ENCODE peak calls at places on chromosomes 7 and 10, in four cellular contexts. G is GM23248, W is tibial artery, A is A549. H is an unnamed sample. For H3K4me1, the result is how much of the 10 kb centered on the place peaks cover.

GRCh38 chr10:49562893-49563292 is 24.0 kb upstream of the ERCC6 start:
- DNase-seq in G (peak), W (no peak), A (no peak), H (no peak)

GRCh38 chr7:51255536-51256243 is 60.9 kb downstream of the COBL start:
- DNase-seq in G (peak), W (no peak), A (no peak), H (no peak)

GRCh38 chr7:144784943-144785342 is 50.9 kb downstream of the TPK1 start:
- DNase-seq in G (peak), W (peak), A (no peak), H (no peak)

GRCh38 chr7:131042269-131043160 is 285.2 kb upstream of the MKLN1 start:
- DNase-seq in G (peak), W (no peak), A (no peak), H (no peak)

GRCh38 chr7:82975811-82976468 is 186.7 kb downstream of the PCLO start:
- DNase-seq in G (no peak), W (no peak), A (no peak), H (no peak)

GRCh38 chr7:73734619-73735525 is 3.7 kb downstream of the ABHD11 start:
- DNase-seq in G (peak), W (peak), A (peak), H (peak)

GRCh38 chr10:97685395-97685958 is 1.6 kb downstream of the AVPI1 start:
- DNase-seq in G (peak), W (no peak), A (peak), H (no peak)

GRCh38 chr7:12518920-12519681 is 51.4 kb upstream of the SCIN start:
- DNase-seq in G (peak), W (no peak), A (peak), H (no peak)

GRCh38 chr7:30252885-30253795 is 31.3 kb upstream of the ZNRF2 start:
- DNase-seq in G (peak), W (peak), A (no peak), H (no peak)

GRCh38 chr10:128087146-128087883 is 38.9 kb downstream of the MKI67 start:
- DNase-seq in G (no peak), W (no peak), A (no peak), H (no peak)

GRCh38 chr10:78914502-78915330 is 154.1 kb upstream of the ZMIZ1 start:
- DNase-seq in G (peak), W (no peak), A (no peak), H (peak)

GRCh38 chr7:122143376-122143750 is 686 bp downstream of the AASS start:
- DNase-seq in G (peak), W (peak), A (no peak), H (peak)

GRCh38 chr10:112799038-112799437 is 151.0 kb upstream of the TCF7L2 start:
- DNase-seq in G (no peak), W (no peak), A (no peak), H (no peak)

GRCh38 chr10:30751678-30752331 is 122.3 kb upstream of the LYZL2 start:
- DNase-seq in G (peak), W (peak), A (peak), H (no peak)

GRCh38 chr10:110081914-110082313 is 74.1 kb downstream of the ADD3 start:
- DNase-seq in G (peak), W (peak), A (peak), H (no peak)

GRCh38 chr10:110522365-110522988 is 24.8 kb downstream of the DUSP5 start:
- DNase-seq in G (peak), W (no peak), A (no peak), H (no peak)

GRCh38 chr7:44767134-44767911 is 18.7 kb downstream of the ZMIZ2 start:
- DNase-seq in G (no peak), W (no peak), A (no peak), H (no peak)

GRCh38 chr7:53661645-53662217 is 626.3 kb downstream of the POM121L12 start:
- DNase-seq in G (no peak), W (no peak), A (no peak), H (no peak)

GRCh38 chr10:71476249-71477011 is 79.7 kb downstream of the CDH23 start:
- DNase-seq in G (no peak), W (no peak), A (no peak), H (peak)

GRCh38 chr10:14553434-14553833 is 221.3 kb downstream of the FAM107B start:
- DNase-seq in G (peak), W (no peak), A (no peak), H (no peak)

GRCh38 chr7:42015413-42015698 is 221.7 kb downstream of the GLI3 start:
- DNase-seq in G (peak), W (no peak), A (no peak), H (peak)

GRCh38 chr7:74398426-74398825 is 55.3 kb upstream of the GTF2IRD1 start:
- DNase-seq in G (no peak), W (peak), A (no peak), H (no peak)

GRCh38 chr7:50307368-50308012 is 3.0 kb downstream of the IKZF1 start:
- DNase-seq in G (no peak), W (no peak), A (no peak), H (no peak)

GRCh38 chr7:107111196-107111595 is 57.6 kb upstream of the HBP1 start:
- DNase-seq in G (no peak), W (no peak), A (no peak), H (no peak)

GRCh38 chr10:4315529-4315928 is 510.5 kb upstream of the AKR1E2 start:
- DNase-seq in G (peak), W (peak), A (no peak), H (no peak)

GRCh38 chr10:112208981-112209380 is 25.4 kb upstream of the GPAM start:
- DNase-seq in G (peak), W (no peak), A (no peak), H (no peak)

GRCh38 chr10:36114913-36115312 is 472.8 kb upstream of the FZD8 start:
- DNase-seq in G (peak), W (no peak), A (no peak), H (no peak)

GRCh38 chr10:986881-987634 is 1.2 kb upstream of the GTPBP4 start:
- DNase-seq in G (peak), W (no peak), A (no peak), H (no peak)

GRCh38 chr10:37812290-37812689 is 45.1 kb downstream of the ZNF248 start:
- DNase-seq in G (no peak), W (no peak), A (no peak), H (no peak)

GRCh38 chr7:2208712-2209111 is 24.0 kb downstream of the MAD1L1 start:
- DNase-seq in G (no peak), W (no peak), A (no peak), H (no peak)

GRCh38 chr7:43491984-43492383 is 90.9 kb upstream of the STK17A start:
- DNase-seq in G (peak), W (no peak), A (no peak), H (no peak)

GRCh38 chr7:112510032-112510742 is 29.4 kb downstream of the LSMEM1 start:
- DNase-seq in G (peak), W (no peak), A (no peak), H (no peak)

GRCh38 chr10:112227331-112227961 is 43.9 kb upstream of the GPAM start:
- DNase-seq in G (peak), W (no peak), A (no peak), H (no peak)

DNA sequence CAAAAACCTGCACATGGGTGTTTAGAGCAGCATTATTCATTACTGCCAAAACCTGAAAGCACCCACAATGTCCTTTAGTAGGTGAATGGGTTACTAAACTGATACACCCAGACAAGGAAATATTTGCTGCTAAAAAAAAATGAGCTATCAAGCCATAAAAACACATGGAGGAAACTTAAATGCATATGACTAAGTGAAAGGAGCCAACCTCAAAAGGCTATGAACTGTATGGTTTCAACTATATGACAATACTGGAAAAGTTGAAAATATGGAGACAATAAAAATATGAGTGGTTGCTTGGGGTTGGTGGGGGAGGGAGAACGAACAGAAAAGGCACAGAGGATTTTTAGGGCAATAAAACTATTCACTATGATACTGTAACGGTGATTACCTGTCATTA is 291.0 kb downstream of the TNS3 start:
- DNase-seq in G (no peak), W (no peak), A (no peak), H (no peak)
- H3K27ac ChIP-seq in G (peak), W (peak), A (peak), H (no peak)

GRCh38 chr10:119335671-119336353 is 128.4 kb downstream of the GRK5 start:
- DNase-seq in G (no peak), W (no peak), A (no peak), H (no peak)

GRCh38 chr10:119336599-119336998 is 129.2 kb downstream of the GRK5 start:
- DNase-seq in G (no peak), W (no peak), A (no peak), H (no peak)

GRCh38 chr10:119339099-119339498 is 131.7 kb downstream of the GRK5 start:
- DNase-seq in G (no peak), W (no peak), A (no peak), H (no peak)

GRCh38 chr10:119337223-119337622 is 129.9 kb downstream of the GRK5 start:
- DNase-seq in G (no peak), W (no peak), A (no peak), H (no peak)

DNA sequence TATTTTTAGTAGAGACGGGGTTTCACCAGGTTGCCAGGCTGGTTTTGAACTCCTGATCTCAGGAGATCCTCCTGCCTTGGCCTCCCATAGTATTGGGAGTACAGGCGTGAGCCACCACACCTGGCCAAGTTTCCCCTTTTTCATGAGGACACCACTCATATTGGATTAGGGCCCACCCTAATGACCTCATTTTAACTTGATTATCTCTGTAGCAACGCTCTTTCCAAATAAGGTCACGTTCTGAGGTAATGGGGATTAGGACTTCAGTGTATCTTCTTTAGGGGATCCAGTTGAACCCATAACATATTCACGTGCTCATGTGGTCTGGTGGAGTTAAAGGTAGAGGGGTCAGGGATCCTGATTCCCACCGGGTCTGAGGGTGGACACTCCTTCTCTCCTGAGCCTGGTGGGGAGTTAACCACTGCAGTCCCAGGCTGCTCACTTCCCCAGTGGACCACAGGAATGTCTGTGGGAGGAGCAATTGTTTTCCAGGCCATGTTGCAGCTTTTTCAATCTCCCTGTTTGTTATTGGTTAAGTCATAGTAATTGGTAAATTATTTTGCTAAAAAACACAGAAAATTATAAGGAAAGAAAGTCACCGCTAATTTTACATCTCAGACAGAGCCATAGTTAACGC is 130.5 kb downstream of the GRK5 start:
- DNase-seq in G (peak), W (no peak), A (no peak), H (no peak)
- H3K4me1 ChIP-seq in G (under half), W (under half), A (under half), H (under half)

DNA sequence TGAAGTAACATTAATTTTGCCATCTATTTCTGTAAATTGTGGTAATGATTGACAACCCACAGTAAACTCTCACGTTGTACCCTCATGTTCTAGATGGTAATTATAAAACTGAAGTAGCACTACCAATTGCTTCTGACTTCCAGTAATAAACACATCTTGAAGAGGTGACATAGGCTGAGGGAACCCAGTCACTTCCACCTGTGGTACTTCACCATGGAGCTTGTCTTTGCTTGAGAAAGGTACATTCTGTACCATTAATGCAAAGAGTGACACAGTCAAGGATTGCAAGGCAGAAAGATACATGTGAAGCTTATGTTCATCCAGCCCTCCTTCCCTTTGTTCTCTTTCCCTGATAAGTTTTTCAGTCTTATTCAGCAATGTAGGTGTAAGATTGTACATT is 11.2 kb downstream of the CAPZA2 start:
- DNase-seq in G (no peak), W (no peak), A (no peak), H (no peak)
- H3K27ac ChIP-seq in G (no peak), W (no peak), A (no peak), H (peak)

GRCh38 chr10:132470306-132471124 is 67.1 kb upstream of the INPP5A start:
- DNase-seq in G (no peak), W (no peak), A (no peak), H (no peak)
- H3K4me1 ChIP-seq in G (under half), W (half or more), A (under half), H (under half)